ENCODE peak calls at places on chromosomes 12 and 14, in seven cellular contexts. G, H, L, K, N, M and I are unnamed samples.

GRCh38 chr14:76778546-76779215 is 17.4 kb downstream of the VASH1 start:
- DNase-seq in G (no peak), H (no peak), K (no peak), M (no peak), L (no peak), N (no peak), I (no peak)

GRCh38 chr14:99734406-99735051 is 50.4 kb downstream of the CYP46A1 start:
- DNase-seq in K (no peak), L (no peak), N (no peak), H (no peak), G (no peak), M (no peak), I (no peak)

GRCh38 chr12:26830783-26831601 is 2.0 kb downstream of the ITPR2 start:
- DNase-seq in M (no peak), K (no peak), H (no peak), G (no peak), L (no peak), N (no peak), I (no peak)

GRCh38 chr12:46472893-46473633 is 100.5 kb upstream of the SLC38A2 start:
- DNase-seq in K (no peak), H (peak), L (no peak), M (peak), G (no peak), N (no peak), I (no peak)

GRCh38 chr12:70660620-70661219 is 23.5 kb upstream of the PTPRB start:
- DNase-seq in K (peak), H (peak), N (no peak), G (no peak), L (no peak), M (peak), I (peak)

GRCh38 chr12:4828176-4828575 is 81.5 kb upstream of the KCNA1 start:
- DNase-seq in M (no peak), L (no peak), G (no peak), K (no peak), N (no peak), H (no peak), I (no peak)

GRCh38 chr14:56092761-56093160 is 25.4 kb upstream of the PELI2 start:
- DNase-seq in G (no peak), K (no peak), L (no peak), M (no peak), H (no peak), N (no peak), I (no peak)

GRCh38 chr12:110114596-110114995 is 9.6 kb upstream of the IFT81 start:
- DNase-seq in G (no peak), K (no peak), M (no peak), H (no peak), N (no peak), L (no peak), I (no peak)

GRCh38 chr14:91038439-91038838 is 22.0 kb downstream of the RPS6KA5 start:
- DNase-seq in M (peak), L (no peak), K (no peak), N (no peak), G (no peak), H (no peak), I (no peak)

GRCh38 chr12:32140867-32141266 is 34.2 kb downstream of the BICD1 start:
- DNase-seq in G (no peak), L (no peak), N (no peak), M (no peak), K (no peak), H (no peak), I (no peak)

GRCh38 chr12:71138011-71138410 is 19.8 kb downstream of the TSPAN8 start:
- DNase-seq in G (no peak), L (no peak), H (no peak), M (no peak), N (no peak), K (no peak), I (no peak)

GRCh38 chr12:47967461-47968430 is 4.3 kb downstream of the TMEM106C start:
- DNase-seq in N (no peak), K (no peak), M (peak), H (no peak), G (no peak), L (no peak), I (no peak)

GRCh38 chr12:91178801-91179200 is 3.8 kb downstream of the DCN start:
- DNase-seq in M (no peak), K (no peak), N (no peak), G (no peak), L (no peak), H (no peak), I (no peak)